ENCODE peak calls at places on chromosome 1, in seven cellular contexts. G is transverse colon, K is endothelial cell of umbilical vein, L is pancreas, W is K562, D is adrenal gland, Q is thyroid gland. V is an unnamed sample.

GRCh38 chr1:87203890-87204289 is 124.8 kb upstream of the LMO4 start:
- DNase-seq in G (no peak), L (no peak), D (no peak), Q (no peak), W (no peak), K (no peak), V (no peak)

GRCh38 chr1:166489670-166490436 is 323.1 kb upstream of the FAM78B start:
- DNase-seq in L (peak; percentile 17), Q (no peak), K (no peak), D (peak; percentile 40), W (peak; percentile 92), G (peak; percentile 22), V (no peak)

GRCh38 chr1:37537378-37537777 is 16.7 kb downstream of the SNIP1 start:
- DNase-seq in G (no peak), L (no peak), D (no peak), K (no peak), Q (no peak), W (no peak), V (no peak)

GRCh38 chr1:168688679-168689657 is 40.0 kb downstream of the DPT start:
- DNase-seq in D (no peak), Q (peak; percentile 20), L (no peak), G (no peak), K (no peak), W (no peak), V (no peak)

GRCh38 chr1:207032528-207033017 is at the start of gene C1orf116:
- DNase-seq in G (peak; percentile 88), L (peak; percentile 83), W (peak; percentile 93), Q (peak; percentile 82), K (no peak), D (no peak), V (no peak)

GRCh38 chr1:47441450-47442106 is 3.7 kb downstream of the FOXD2 start:
- DNase-seq in G (no peak), D (no peak), W (no peak), L (no peak), K (no peak), Q (no peak), V (no peak)

GRCh38 chr1:76093931-76094330 is 19.4 kb downstream of the ST6GALNAC3 start:
- DNase-seq in G (no peak), K (no peak), Q (no peak), W (no peak), L (no peak), D (no peak), V (no peak)

GRCh38 chr1:81915937-81916336 is 115.2 kb downstream of the ADGRL2 start:
- DNase-seq in G (no peak), Q (no peak), W (no peak), L (no peak), K (no peak), D (no peak), V (no peak)

GRCh38 chr1:218297867-218298266 is 12.8 kb downstream of the RRP15 start:
- DNase-seq in W (no peak), L (no peak), Q (no peak), K (no peak), D (no peak), G (no peak), V (no peak)

GRCh38 chr1:244302889-244303609 is 148.7 kb downstream of the ADSS2 start:
- DNase-seq in G (peak; percentile 50), Q (peak; percentile 84), L (no peak), W (peak; percentile 97), K (peak; percentile 53), D (no peak), V (peak; percentile 36)

GRCh38 chr1:174041369-174041768 is 19.2 kb upstream of the RC3H1 start:
- DNase-seq in K (no peak), D (no peak), G (no peak), Q (no peak), W (no peak), L (no peak), V (no peak)

GRCh38 chr1:168287237-168287664 is 6.6 kb downstream of the TBX19 start:
- DNase-seq in K (peak; percentile 55), W (peak; percentile 84), G (no peak), Q (no peak), L (no peak), D (no peak), V (no peak)

GRCh38 chr1:206706298-206706791 is 21.6 kb downstream of the MAPKAPK2 start:
- DNase-seq in D (peak; percentile 68), Q (no peak), G (no peak), W (no peak), L (no peak), K (no peak), V (no peak)

GRCh38 chr1:8360493-8361197 is 42.7 kb downstream of the SLC45A1 start:
- DNase-seq in G (no peak), Q (peak; percentile 1), W (no peak), K (no peak), D (no peak), L (no peak), V (no peak)

GRCh38 chr1:223425550-223425949 is 32.3 kb downstream of the CCDC185 start:
- DNase-seq in D (no peak), W (no peak), K (no peak), Q (no peak), G (no peak), L (no peak), V (no peak)

GRCh38 chr1:109792056-109792831 is 28.5 kb upstream of the EPS8L3 start:
- DNase-seq in K (peak; percentile 90), G (peak; percentile 67), L (peak; percentile 47), D (peak; percentile 75), Q (peak; percentile 98), W (peak; percentile 84), V (peak; percentile 84)

GRCh38 chr1:67515324-67516080 is 85.3 kb upstream of the SERBP1 start:
- DNase-seq in D (no peak), K (no peak), L (no peak), W (peak; percentile 32), Q (no peak), G (no peak), V (no peak)
- H3K4me3 ChIP-seq in D (no peak overlapping the region), K (no peak overlapping the region), L (no peak overlapping the region), W (no peak overlapping the region), Q (no peak overlapping the region), G (no peak overlapping the region), V (no peak overlapping the region)

GRCh38 chr1:203041351-203041932 is 15.2 kb downstream of the PPFIA4 start:
- DNase-seq in W (no peak), Q (no peak), G (no peak), D (peak; percentile 1), L (no peak), K (no peak), V (no peak)

GRCh38 chr1:203038891-203039608 is 12.8 kb downstream of the PPFIA4 start:
- DNase-seq in K (peak; percentile 57), D (peak; percentile 77), G (peak; percentile 74), L (peak; percentile 70), Q (peak; percentile 71), W (peak; percentile 82), V (peak; percentile 90)

GRCh38 chr1:203040518-203041275 is 14.4 kb downstream of the PPFIA4 start:
- DNase-seq in L (no peak), Q (no peak), W (no peak), K (no peak), G (no peak), D (peak; percentile 0), V (no peak)

GRCh38 chr1:203038217-203038741 is 12.0 kb downstream of the PPFIA4 start:
- DNase-seq in Q (no peak), W (no peak), D (peak; percentile 47), K (no peak), G (peak; percentile 18), L (no peak), V (peak; percentile 84)

DNA sequence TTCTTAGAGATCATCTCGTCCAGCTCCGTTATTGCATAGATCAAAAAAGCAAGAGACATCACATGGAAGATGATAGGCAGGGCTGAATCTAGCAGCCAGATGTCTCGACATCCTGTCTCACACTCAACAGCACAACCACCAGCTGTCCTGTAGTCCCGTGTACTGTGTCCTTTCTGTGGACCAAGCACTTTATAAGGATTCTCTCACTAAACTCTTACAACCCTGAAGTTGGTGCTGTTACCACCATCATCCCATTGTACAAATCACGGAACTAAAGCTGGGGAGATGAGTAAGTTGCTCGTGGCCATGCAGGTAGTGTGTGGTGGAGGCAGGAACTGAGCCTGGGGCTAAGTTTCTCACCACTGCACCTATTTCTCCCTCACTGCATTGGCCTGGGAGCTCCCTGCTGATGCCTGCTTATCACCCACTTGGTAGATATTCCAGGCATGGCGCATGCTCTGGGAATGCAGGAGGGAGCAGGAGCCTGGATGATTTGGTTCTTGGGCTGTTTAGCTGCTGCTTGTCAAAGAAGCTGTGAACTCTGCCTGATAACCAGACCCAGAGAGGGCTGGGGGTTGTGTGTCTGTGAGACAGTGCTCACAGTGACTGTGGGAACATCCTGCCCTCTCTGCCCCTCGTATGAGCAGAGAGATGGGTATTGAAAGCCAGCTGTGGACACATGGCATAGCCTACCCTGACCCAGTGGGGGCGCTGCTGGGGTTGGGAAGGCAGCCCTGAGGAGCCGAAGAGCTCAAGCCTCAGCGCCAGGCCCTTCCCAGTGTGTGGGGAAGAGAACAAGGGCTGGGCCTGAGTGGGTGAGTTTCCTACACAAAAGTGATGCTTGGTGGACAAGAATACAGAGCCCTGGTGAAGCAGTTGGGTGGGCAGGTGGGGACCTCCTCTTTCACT is 13.6 kb downstream of the PPFIA4 start:
- DNase-seq in G (no peak), D (no peak), K (no peak), Q (no peak), W (peak; percentile 50), L (no peak), V (no peak)
- TF ChIP-seq CTCF in G (no peak), D (no peak), K (peak; percentile 36), Q (no peak), W (peak; percentile 71), L (no peak), V (no peak)

DNA sequence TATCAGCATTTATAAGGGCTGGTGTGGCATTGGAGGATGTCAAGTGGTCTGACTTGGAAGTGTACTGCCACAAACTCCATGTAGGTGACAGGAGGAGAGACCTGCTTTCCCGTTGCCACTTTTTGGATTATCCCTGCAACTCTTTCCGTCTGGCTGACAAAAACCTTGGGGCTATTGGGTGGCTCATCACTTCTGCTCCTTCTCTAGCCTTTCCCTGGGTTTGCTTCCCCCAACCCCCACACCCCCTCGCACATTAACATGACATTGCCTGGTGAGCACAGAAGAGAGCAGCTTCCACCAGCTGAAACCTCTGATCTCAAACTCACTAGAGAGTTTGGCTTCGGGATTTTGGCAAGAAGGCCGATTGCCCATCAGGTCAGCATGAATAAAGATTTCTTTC is 39.2 kb downstream of the PROX1 start:
- DNase-seq in W (no peak), G (no peak), D (peak; percentile 25), L (no peak), K (no peak), Q (peak; percentile 30), V (no peak)
- H3K4me3 ChIP-seq in W (no peak overlapping the region), G (no peak overlapping the region), D (no peak overlapping the region), L (no peak overlapping the region), K (no peak overlapping the region), Q (no peak overlapping the region), V (no peak overlapping the region)

DNA sequence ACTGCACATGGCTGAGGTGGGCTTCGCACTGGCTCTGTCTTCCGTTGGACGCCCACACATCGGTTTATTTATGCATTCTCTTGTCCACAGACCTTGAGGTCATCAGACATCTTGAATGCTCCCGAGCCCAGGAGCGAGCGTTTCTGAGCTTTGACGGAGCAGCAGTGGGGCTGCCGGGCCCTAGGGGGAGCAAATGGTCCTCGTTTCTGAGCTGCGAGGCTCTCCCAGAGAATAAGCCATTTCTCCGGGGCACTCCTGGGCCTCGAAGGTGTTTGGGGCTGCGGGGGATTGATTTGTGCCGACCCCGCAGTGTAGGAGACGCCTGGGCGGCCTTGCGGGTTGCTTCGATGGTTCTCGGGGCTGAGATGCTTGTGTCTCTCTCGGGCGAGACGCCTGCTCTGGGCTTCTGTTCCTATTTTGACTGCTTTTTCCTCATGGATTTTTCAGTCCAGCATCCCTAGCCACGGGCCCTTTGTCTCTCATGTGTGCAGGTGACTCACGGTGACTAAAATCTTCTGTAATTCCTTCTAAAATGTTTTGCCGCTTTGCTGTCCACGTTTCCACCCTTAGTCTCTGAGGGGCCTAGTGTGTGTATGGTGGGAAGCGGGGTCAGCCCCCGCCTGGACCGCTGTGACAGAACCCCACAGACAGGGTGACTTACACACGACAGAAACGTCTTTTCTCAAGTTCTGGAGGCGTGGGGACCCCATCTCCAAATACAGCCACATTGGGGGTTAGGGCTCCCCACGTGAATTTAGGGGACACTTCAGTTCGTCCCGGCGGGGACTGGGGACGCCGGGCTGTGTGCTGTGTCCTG is 62.1 kb downstream of the FAAP20 start:
- DNase-seq in D (peak; percentile 66), K (peak; percentile 8), W (peak; percentile 81), Q (no peak), L (peak; percentile 17), G (peak; percentile 38), V (peak; percentile 52)
- TF ChIP-seq CTCF in D (peak; percentile 48), K (peak; percentile 39), W (peak; percentile 84), Q (no peak), L (no peak), G (peak; percentile 18), V (peak; percentile 34)